ENCODE peak calls at places on chromosomes 6 and 20, in ten cellular contexts. One of them, this sample, is unnamed.

GRCh38 chr6:14212020-14212419 is 94.4 kb downstream of the CD83 start:
- DNase-seq in Peyer's patch: no peak
- DNase-seq in K562: no peak
- DNase-seq in astrocyte of the spinal cord: no peak
- DNase-seq in Karpas-422: no peak
- DNase-seq in GM23248: no peak
- DNase-seq in fibroblast of the aortic adventitia: no peak
- DNase-seq in gastrocnemius medialis: no peak
- DNase-seq in skeletal muscle cell: no peak
- DNase-seq in right atrium auricular region: no peak
- DNase-seq in this sample: no peak

GRCh38 chr6:35600659-35601125 is 88.0 kb upstream of the TULP1 start:
- DNase-seq in astrocyte of the spinal cord: no peak
- DNase-seq in skeletal muscle cell: no peak
- DNase-seq in Karpas-422: no peak
- DNase-seq in right atrium auricular region: no peak
- DNase-seq in gastrocnemius medialis: no peak
- DNase-seq in fibroblast of the aortic adventitia: no peak
- DNase-seq in GM23248: no peak
- DNase-seq in Peyer's patch: no peak
- DNase-seq in K562: no peak
- DNase-seq in this sample: no peak

GRCh38 chr6:35496851-35497570 is at the start of gene TEAD3:
- DNase-seq in GM23248: peak
- DNase-seq in skeletal muscle cell: no peak
- DNase-seq in astrocyte of the spinal cord: peak
- DNase-seq in gastrocnemius medialis: peak
- DNase-seq in Karpas-422: peak
- DNase-seq in fibroblast of the aortic adventitia: peak
- DNase-seq in Peyer's patch: peak
- DNase-seq in right atrium auricular region: no peak
- DNase-seq in K562: peak
- DNase-seq in this sample: no peak

GRCh38 chr6:43187821-43188220 is 5.8 kb downstream of the CUL9 start:
- DNase-seq in astrocyte of the spinal cord: no peak
- DNase-seq in right atrium auricular region: no peak
- DNase-seq in Karpas-422: no peak
- DNase-seq in gastrocnemius medialis: no peak
- DNase-seq in GM23248: no peak
- DNase-seq in K562: no peak
- DNase-seq in Peyer's patch: no peak
- DNase-seq in fibroblast of the aortic adventitia: no peak
- DNase-seq in skeletal muscle cell: no peak
- DNase-seq in this sample: no peak

GRCh38 chr6:97656236-97656635 is 373.2 kb upstream of the MMS22L start:
- DNase-seq in fibroblast of the aortic adventitia: no peak
- DNase-seq in gastrocnemius medialis: no peak
- DNase-seq in skeletal muscle cell: no peak
- DNase-seq in right atrium auricular region: no peak
- DNase-seq in Peyer's patch: no peak
- DNase-seq in astrocyte of the spinal cord: no peak
- DNase-seq in K562: no peak
- DNase-seq in Karpas-422: no peak
- DNase-seq in GM23248: no peak
- DNase-seq in this sample: no peak

GRCh38 chr6:125169058-125169457 is 15.5 kb downstream of the TPD52L1 start:
- DNase-seq in skeletal muscle cell: no peak
- DNase-seq in gastrocnemius medialis: no peak
- DNase-seq in right atrium auricular region: no peak
- DNase-seq in astrocyte of the spinal cord: no peak
- DNase-seq in K562: no peak
- DNase-seq in Karpas-422: no peak
- DNase-seq in fibroblast of the aortic adventitia: peak
- DNase-seq in GM23248: peak
- DNase-seq in Peyer's patch: no peak
- DNase-seq in this sample: no peak

GRCh38 chr6:56193846-56194245 is 53.5 kb downstream of the COL21A1 start:
- DNase-seq in fibroblast of the aortic adventitia: no peak
- DNase-seq in astrocyte of the spinal cord: peak
- DNase-seq in GM23248: peak
- DNase-seq in Karpas-422: no peak
- DNase-seq in gastrocnemius medialis: no peak
- DNase-seq in skeletal muscle cell: peak
- DNase-seq in Peyer's patch: no peak
- DNase-seq in right atrium auricular region: no peak
- DNase-seq in K562: no peak
- DNase-seq in this sample: no peak

GRCh38 chr6:43269273-43270007 is 26.2 kb downstream of the TTBK1 start:
- DNase-seq in astrocyte of the spinal cord: no peak
- DNase-seq in fibroblast of the aortic adventitia: no peak
- DNase-seq in K562: peak
- DNase-seq in Karpas-422: peak
- DNase-seq in gastrocnemius medialis: no peak
- DNase-seq in Peyer's patch: peak
- DNase-seq in right atrium auricular region: no peak
- DNase-seq in skeletal muscle cell: no peak
- DNase-seq in GM23248: peak
- DNase-seq in this sample: no peak

GRCh38 chr6:391559-392440 is at the start of gene IRF4:
- DNase-seq in K562: no peak
- DNase-seq in Karpas-422: no peak
- DNase-seq in astrocyte of the spinal cord: no peak
- DNase-seq in fibroblast of the aortic adventitia: no peak
- DNase-seq in right atrium auricular region: no peak
- DNase-seq in Peyer's patch: peak
- DNase-seq in gastrocnemius medialis: no peak
- DNase-seq in GM23248: peak
- DNase-seq in skeletal muscle cell: no peak
- DNase-seq in this sample: no peak

GRCh38 chr6:35718911-35719381 is 17.9 kb upstream of the ARMC12 start:
- DNase-seq in K562: no peak
- DNase-seq in skeletal muscle cell: peak
- DNase-seq in fibroblast of the aortic adventitia: no peak
- DNase-seq in astrocyte of the spinal cord: peak
- DNase-seq in right atrium auricular region: no peak
- DNase-seq in GM23248: no peak
- DNase-seq in gastrocnemius medialis: no peak
- DNase-seq in Karpas-422: no peak
- DNase-seq in Peyer's patch: no peak
- DNase-seq in this sample: no peak

DNA sequence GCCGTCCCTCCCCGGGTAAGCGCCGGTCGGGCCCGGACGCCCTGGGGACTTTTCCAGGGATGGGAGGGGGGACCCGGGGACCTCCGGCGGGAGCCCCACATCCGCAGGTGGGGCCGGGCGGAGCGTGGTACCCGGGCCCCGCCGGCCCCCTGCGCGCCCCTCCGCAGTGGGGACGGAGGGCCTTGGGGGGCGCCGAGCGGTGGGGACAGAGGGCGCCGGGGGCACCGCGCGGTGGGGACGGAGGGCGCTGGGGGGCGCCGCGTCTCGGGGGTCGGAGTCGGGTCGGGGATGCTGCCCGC is 267 bp downstream of the PLEKHG1 start:
- DNase-seq in gastrocnemius medialis: no peak
- DNase-seq in fibroblast of the aortic adventitia: no peak
- DNase-seq in K562: no peak
- DNase-seq in astrocyte of the spinal cord: no peak
- DNase-seq in right atrium auricular region: no peak
- DNase-seq in Peyer's patch: no peak
- DNase-seq in GM23248: no peak
- DNase-seq in Karpas-422: no peak
- DNase-seq in skeletal muscle cell: no peak
- DNase-seq in this sample: no peak
- H3K4me3 ChIP-seq in gastrocnemius medialis: peak
- H3K4me3 ChIP-seq in fibroblast of the aortic adventitia: peak
- H3K4me3 ChIP-seq in K562: no peak
- H3K4me3 ChIP-seq in astrocyte of the spinal cord: peak
- H3K4me3 ChIP-seq in right atrium auricular region: peak
- H3K4me3 ChIP-seq in Peyer's patch: peak
- H3K4me3 ChIP-seq in GM23248: peak
- H3K4me3 ChIP-seq in Karpas-422: peak
- H3K4me3 ChIP-seq in skeletal muscle cell: peak
- H3K4me3 ChIP-seq in this sample: peak

GRCh38 chr6:30061766-30062458 is 847 bp downstream of the POLR1H start:
- DNase-seq in Peyer's patch: peak
- DNase-seq in fibroblast of the aortic adventitia: peak
- DNase-seq in right atrium auricular region: no peak
- DNase-seq in gastrocnemius medialis: no peak
- DNase-seq in GM23248: peak
- DNase-seq in Karpas-422: no peak
- DNase-seq in skeletal muscle cell: no peak
- DNase-seq in astrocyte of the spinal cord: peak
- DNase-seq in K562: no peak
- DNase-seq in this sample: no peak

GRCh38 chr6:30060982-30061765 is at the start of gene POLR1H:
- DNase-seq in GM23248: peak
- DNase-seq in astrocyte of the spinal cord: peak
- DNase-seq in fibroblast of the aortic adventitia: peak
- DNase-seq in skeletal muscle cell: peak
- DNase-seq in gastrocnemius medialis: peak
- DNase-seq in K562: peak
- DNase-seq in right atrium auricular region: peak
- DNase-seq in Peyer's patch: peak
- DNase-seq in Karpas-422: peak
- DNase-seq in this sample: peak

GRCh38 chr6:30063315-30063714 is 2.2 kb downstream of the POLR1H start:
- DNase-seq in gastrocnemius medialis: no peak
- DNase-seq in astrocyte of the spinal cord: no peak
- DNase-seq in right atrium auricular region: no peak
- DNase-seq in K562: no peak
- DNase-seq in Karpas-422: no peak
- DNase-seq in GM23248: no peak
- DNase-seq in fibroblast of the aortic adventitia: no peak
- DNase-seq in skeletal muscle cell: no peak
- DNase-seq in Peyer's patch: no peak
- DNase-seq in this sample: no peak

GRCh38 chr6:30060634-30060981 is 457 bp upstream of the POLR1H start:
- DNase-seq in K562: peak
- DNase-seq in astrocyte of the spinal cord: no peak
- DNase-seq in gastrocnemius medialis: no peak
- DNase-seq in skeletal muscle cell: no peak
- DNase-seq in fibroblast of the aortic adventitia: no peak
- DNase-seq in right atrium auricular region: no peak
- DNase-seq in GM23248: peak
- DNase-seq in Karpas-422: peak
- DNase-seq in Peyer's patch: peak
- DNase-seq in this sample: no peak

GRCh38 chr6:30062471-30063178 is 1.6 kb downstream of the POLR1H start:
- DNase-seq in skeletal muscle cell: no peak
- DNase-seq in gastrocnemius medialis: no peak
- DNase-seq in Peyer's patch: no peak
- DNase-seq in GM23248: no peak
- DNase-seq in fibroblast of the aortic adventitia: no peak
- DNase-seq in astrocyte of the spinal cord: no peak
- DNase-seq in Karpas-422: no peak
- DNase-seq in right atrium auricular region: no peak
- DNase-seq in K562: no peak
- DNase-seq in this sample: no peak
- H3K4me3 ChIP-seq in skeletal muscle cell: peak
- H3K4me3 ChIP-seq in gastrocnemius medialis: peak
- H3K4me3 ChIP-seq in Peyer's patch: peak
- H3K4me3 ChIP-seq in GM23248: peak
- H3K4me3 ChIP-seq in fibroblast of the aortic adventitia: no peak
- H3K4me3 ChIP-seq in astrocyte of the spinal cord: no peak
- H3K4me3 ChIP-seq in Karpas-422: peak
- H3K4me3 ChIP-seq in right atrium auricular region: no peak
- H3K4me3 ChIP-seq in K562: peak
- H3K4me3 ChIP-seq in this sample: peak

GRCh38 chr6:144008501-144009245 is 614 bp upstream of the PLAGL1 start:
- DNase-seq in K562: no peak
- DNase-seq in fibroblast of the aortic adventitia: no peak
- DNase-seq in skeletal muscle cell: no peak
- DNase-seq in right atrium auricular region: no peak
- DNase-seq in Karpas-422: no peak
- DNase-seq in Peyer's patch: no peak
- DNase-seq in GM23248: peak
- DNase-seq in astrocyte of the spinal cord: no peak
- DNase-seq in gastrocnemius medialis: no peak
- DNase-seq in this sample: no peak
- H3K4me3 ChIP-seq in K562: peak
- H3K4me3 ChIP-seq in fibroblast of the aortic adventitia: peak
- H3K4me3 ChIP-seq in skeletal muscle cell: peak
- H3K4me3 ChIP-seq in right atrium auricular region: peak
- H3K4me3 ChIP-seq in Karpas-422: no peak
- H3K4me3 ChIP-seq in Peyer's patch: peak
- H3K4me3 ChIP-seq in GM23248: peak
- H3K4me3 ChIP-seq in astrocyte of the spinal cord: peak
- H3K4me3 ChIP-seq in gastrocnemius medialis: peak
- H3K4me3 ChIP-seq in this sample: no peak

DNA sequence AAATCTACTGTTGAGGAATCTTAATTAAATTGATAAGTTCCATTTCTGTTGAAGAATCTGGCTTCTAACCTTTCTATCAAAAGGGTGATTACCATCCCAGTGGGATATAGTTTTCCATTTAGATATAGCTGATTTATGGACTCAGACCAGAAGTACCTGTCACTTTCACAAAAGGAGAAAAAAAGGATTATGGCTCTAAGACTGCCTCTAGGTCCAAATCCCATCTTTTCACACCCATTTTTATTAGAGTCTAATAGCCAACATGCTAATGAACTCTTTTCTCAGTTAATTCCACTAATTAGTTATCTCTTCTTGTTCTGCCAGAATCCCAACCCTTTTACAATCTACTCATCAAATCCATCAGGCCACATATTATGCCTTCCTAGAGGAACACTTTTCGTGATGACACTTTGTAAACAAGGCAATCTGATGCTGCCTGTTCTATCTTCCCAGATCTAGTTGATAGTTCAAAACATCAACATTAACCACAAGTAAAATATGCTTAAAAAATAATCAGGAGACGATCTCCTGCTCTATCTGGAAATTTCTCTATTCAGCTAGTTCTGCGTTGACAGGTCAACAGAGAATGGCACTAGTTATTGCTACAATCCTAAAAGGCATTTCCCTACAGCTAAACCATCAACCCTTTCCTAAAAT is 2.2 kb downstream of the B4GALT5 start:
- DNase-seq in astrocyte of the spinal cord: no peak
- DNase-seq in right atrium auricular region: no peak
- DNase-seq in gastrocnemius medialis: no peak
- DNase-seq in skeletal muscle cell: no peak
- DNase-seq in fibroblast of the aortic adventitia: no peak
- DNase-seq in K562: no peak
- DNase-seq in Peyer's patch: no peak
- DNase-seq in Karpas-422: no peak
- DNase-seq in GM23248: no peak
- DNase-seq in this sample: no peak
- H3K4me3 ChIP-seq in astrocyte of the spinal cord: peak
- H3K4me3 ChIP-seq in right atrium auricular region: no peak
- H3K4me3 ChIP-seq in gastrocnemius medialis: peak
- H3K4me3 ChIP-seq in skeletal muscle cell: peak
- H3K4me3 ChIP-seq in fibroblast of the aortic adventitia: peak
- H3K4me3 ChIP-seq in K562: peak
- H3K4me3 ChIP-seq in Peyer's patch: peak
- H3K4me3 ChIP-seq in Karpas-422: no peak
- H3K4me3 ChIP-seq in GM23248: peak
- H3K4me3 ChIP-seq in this sample: no peak